ENCODE peak calls at places on chromosomes 16 and 17, in six cellular contexts. One of them, this sample, is unnamed.

GRCh38 chr16:69396187-69397061 is 10.6 kb upstream of the TERF2 start:
- DNase-seq in H1: no peak
- DNase-seq in K562: peak; percentile 89
- DNase-seq in HCT116: peak; percentile 88
- DNase-seq in GM12878: peak; percentile 45
- DNase-seq in HepG2: peak; percentile 99
- DNase-seq in this sample: peak; percentile 68

GRCh38 chr16:75087040-75087979 is 29.3 kb downstream of the LDHD start:
- DNase-seq in H1: no peak
- DNase-seq in K562: peak; percentile 85
- DNase-seq in HCT116: no peak
- DNase-seq in GM12878: no peak
- DNase-seq in HepG2: peak; percentile 60
- DNase-seq in this sample: peak; percentile 36

GRCh38 chr17:75638893-75639292 is 5.7 kb downstream of the SMIM5 start:
- DNase-seq in H1: no peak
- DNase-seq in K562: no peak
- DNase-seq in HCT116: no peak
- DNase-seq in GM12878: no peak
- DNase-seq in HepG2: no peak
- DNase-seq in this sample: no peak

GRCh38 chr16:71648921-71649320 is 22.9 kb downstream of the MARVELD3 start:
- DNase-seq in H1: no peak
- DNase-seq in K562: no peak
- DNase-seq in HCT116: no peak
- DNase-seq in GM12878: no peak
- DNase-seq in HepG2: peak; percentile 31
- DNase-seq in this sample: no peak

GRCh38 chr16:4064950-4065352 is 51.3 kb downstream of the ADCY9 start:
- DNase-seq in H1: no peak
- DNase-seq in K562: no peak
- DNase-seq in HCT116: no peak
- DNase-seq in GM12878: no peak
- DNase-seq in HepG2: no peak
- DNase-seq in this sample: no peak

GRCh38 chr16:75257886-75258806 is 6.7 kb upstream of the BCAR1 start:
- DNase-seq in H1: no peak
- DNase-seq in K562: no peak
- DNase-seq in HCT116: no peak
- DNase-seq in GM12878: no peak
- DNase-seq in HepG2: no peak
- DNase-seq in this sample: no peak

GRCh38 chr17:57629470-57629869 is 115.6 kb downstream of the CCDC182 start:
- DNase-seq in H1: no peak
- DNase-seq in K562: no peak
- DNase-seq in HCT116: no peak
- DNase-seq in GM12878: peak; percentile 37
- DNase-seq in HepG2: no peak
- DNase-seq in this sample: no peak

GRCh38 chr17:17350491-17351355 is 47.5 kb downstream of the NT5M start:
- DNase-seq in H1: no peak
- DNase-seq in K562: no peak
- DNase-seq in HCT116: no peak
- DNase-seq in GM12878: no peak
- DNase-seq in HepG2: no peak
- DNase-seq in this sample: no peak

GRCh38 chr17:29089601-29090044 is 46.7 kb downstream of the PIPOX start:
- DNase-seq in H1: no peak
- DNase-seq in K562: no peak
- DNase-seq in HCT116: no peak
- DNase-seq in GM12878: no peak
- DNase-seq in HepG2: no peak
- DNase-seq in this sample: no peak

GRCh38 chr16:51286272-51286671 is 135.2 kb upstream of the SALL1 start:
- DNase-seq in H1: no peak
- DNase-seq in K562: no peak
- DNase-seq in HCT116: no peak
- DNase-seq in GM12878: no peak
- DNase-seq in HepG2: no peak
- DNase-seq in this sample: no peak

GRCh38 chr16:66996324-66996982 is 8.1 kb downstream of the CES4A start:
- DNase-seq in H1: no peak
- DNase-seq in K562: no peak
- DNase-seq in HCT116: no peak
- DNase-seq in GM12878: no peak
- DNase-seq in HepG2: peak; percentile 92
- DNase-seq in this sample: no peak

GRCh38 chr17:50316016-50316587 is 29.8 kb upstream of the XYLT2 start:
- DNase-seq in H1: no peak
- DNase-seq in K562: no peak
- DNase-seq in HCT116: no peak
- DNase-seq in GM12878: peak; percentile 48
- DNase-seq in HepG2: no peak
- DNase-seq in this sample: no peak

GRCh38 chr16:14501331-14502255 is 128.5 kb downstream of the PARN start:
- DNase-seq in H1: peak; percentile 51
- DNase-seq in K562: peak; percentile 81
- DNase-seq in HCT116: peak; percentile 67
- DNase-seq in GM12878: peak; percentile 50
- DNase-seq in HepG2: peak; percentile 92
- DNase-seq in this sample: peak; percentile 42

GRCh38 chr16:79265701-79266100 is 334.8 kb downstream of the MAF start:
- DNase-seq in H1: no peak
- DNase-seq in K562: no peak
- DNase-seq in HCT116: no peak
- DNase-seq in GM12878: no peak
- DNase-seq in HepG2: no peak
- DNase-seq in this sample: no peak

GRCh38 chr16:724188-725040 is 1.8 kb downstream of the CCDC78 start:
- DNase-seq in H1: no peak
- DNase-seq in K562: no peak
- DNase-seq in HCT116: no peak
- DNase-seq in GM12878: no peak
- DNase-seq in HepG2: no peak
- DNase-seq in this sample: no peak

GRCh38 chr17:12231027-12231682 is 210.5 kb downstream of the MAP2K4 start:
- DNase-seq in H1: peak; percentile 7
- DNase-seq in K562: no peak
- DNase-seq in HCT116: no peak
- DNase-seq in GM12878: no peak
- DNase-seq in HepG2: no peak
- DNase-seq in this sample: no peak

GRCh38 chr17:7844292-7845154 is 10.3 kb upstream of the TMEM88 start:
- DNase-seq in H1: no peak
- DNase-seq in K562: peak; percentile 92
- DNase-seq in HCT116: peak; percentile 90
- DNase-seq in GM12878: peak; percentile 68
- DNase-seq in HepG2: peak; percentile 92
- DNase-seq in this sample: peak; percentile 93

GRCh38 chr16:85049864-85050263 is 22.3 kb downstream of the KIAA0513 start:
- DNase-seq in H1: no peak
- DNase-seq in K562: no peak
- DNase-seq in HCT116: no peak
- DNase-seq in GM12878: no peak
- DNase-seq in HepG2: no peak
- DNase-seq in this sample: no peak

GRCh38 chr17:29593546-29594440 is 861 bp downstream of the ANKRD13B start:
- DNase-seq in H1: no peak
- DNase-seq in K562: peak; percentile 61
- DNase-seq in HCT116: no peak
- DNase-seq in GM12878: no peak
- DNase-seq in HepG2: no peak
- DNase-seq in this sample: no peak

GRCh38 chr17:69539781-69540319 is 125.4 kb downstream of the MAP2K6 start:
- DNase-seq in H1: no peak
- DNase-seq in K562: no peak
- DNase-seq in HCT116: no peak
- DNase-seq in GM12878: no peak
- DNase-seq in HepG2: no peak
- DNase-seq in this sample: no peak

GRCh38 chr17:7839890-7840260 is 5.9 kb downstream of the KDM6B start:
- DNase-seq in H1: no peak
- DNase-seq in K562: peak; percentile 37
- DNase-seq in HCT116: no peak
- DNase-seq in GM12878: no peak
- DNase-seq in HepG2: peak; percentile 28
- DNase-seq in this sample: no peak

GRCh38 chr17:1515640-1516402 is 591 bp downstream of the INPP5K start:
- DNase-seq in H1: peak; percentile 49
- DNase-seq in K562: peak; percentile 79
- DNase-seq in HCT116: peak; percentile 51
- DNase-seq in GM12878: peak; percentile 70
- DNase-seq in HepG2: peak; percentile 71
- DNase-seq in this sample: peak; percentile 70

GRCh38 chr16:23362460-23363317 is 60.6 kb downstream of the SCNN1B start:
- DNase-seq in H1: no peak
- DNase-seq in K562: no peak
- DNase-seq in HCT116: no peak
- DNase-seq in GM12878: no peak
- DNase-seq in HepG2: no peak
- DNase-seq in this sample: no peak

GRCh38 chr17:41518789-41519449 is at the start of gene KRT15:
- DNase-seq in H1: no peak
- DNase-seq in K562: no peak
- DNase-seq in HCT116: no peak
- DNase-seq in GM12878: no peak
- DNase-seq in HepG2: no peak
- DNase-seq in this sample: no peak

GRCh38 chr17:10600551-10600950 is 51.1 kb upstream of the MYH2 start:
- DNase-seq in H1: no peak
- DNase-seq in K562: no peak
- DNase-seq in HCT116: no peak
- DNase-seq in GM12878: no peak
- DNase-seq in HepG2: no peak
- DNase-seq in this sample: no peak

GRCh38 chr16:12907670-12908233 is 6.4 kb downstream of the SHISA9 start:
- DNase-seq in H1: no peak
- DNase-seq in K562: peak; percentile 44
- DNase-seq in HCT116: no peak
- DNase-seq in GM12878: no peak
- DNase-seq in HepG2: peak; percentile 22
- DNase-seq in this sample: peak; percentile 38

GRCh38 chr17:80857721-80858171 is 133.9 kb upstream of the CHMP6 start:
- DNase-seq in H1: no peak
- DNase-seq in K562: no peak
- DNase-seq in HCT116: no peak
- DNase-seq in GM12878: no peak
- DNase-seq in HepG2: no peak
- DNase-seq in this sample: no peak

GRCh38 chr17:80860703-80861359 is 130.8 kb upstream of the CHMP6 start:
- DNase-seq in H1: no peak
- DNase-seq in K562: no peak
- DNase-seq in HCT116: no peak
- DNase-seq in GM12878: no peak
- DNase-seq in HepG2: no peak
- DNase-seq in this sample: peak; percentile 84

GRCh38 chr17:80858301-80859003 is 133.2 kb upstream of the CHMP6 start:
- DNase-seq in H1: no peak
- DNase-seq in K562: no peak
- DNase-seq in HCT116: no peak
- DNase-seq in GM12878: no peak
- DNase-seq in HepG2: no peak
- DNase-seq in this sample: no peak

GRCh38 chr17:80860101-80860671 is 131.5 kb upstream of the CHMP6 start:
- DNase-seq in H1: no peak
- DNase-seq in K562: no peak
- DNase-seq in HCT116: no peak
- DNase-seq in GM12878: no peak
- DNase-seq in HepG2: no peak
- DNase-seq in this sample: no peak

GRCh38 chr17:80859004-80859941 is 132.4 kb upstream of the CHMP6 start:
- DNase-seq in H1: peak; percentile 23
- DNase-seq in K562: no peak
- DNase-seq in HCT116: no peak
- DNase-seq in GM12878: no peak
- DNase-seq in HepG2: no peak
- DNase-seq in this sample: peak; percentile 88
- H3K9ac ChIP-seq in H1: no peak overlapping the region
- H3K9ac ChIP-seq in K562: no peak overlapping the region
- H3K9ac ChIP-seq in HCT116: no peak overlapping the region
- H3K9ac ChIP-seq in GM12878: no peak overlapping the region
- H3K9ac ChIP-seq in HepG2: no peak overlapping the region
- H3K9ac ChIP-seq in this sample: peak overlapping the region; percentile 18

DNA sequence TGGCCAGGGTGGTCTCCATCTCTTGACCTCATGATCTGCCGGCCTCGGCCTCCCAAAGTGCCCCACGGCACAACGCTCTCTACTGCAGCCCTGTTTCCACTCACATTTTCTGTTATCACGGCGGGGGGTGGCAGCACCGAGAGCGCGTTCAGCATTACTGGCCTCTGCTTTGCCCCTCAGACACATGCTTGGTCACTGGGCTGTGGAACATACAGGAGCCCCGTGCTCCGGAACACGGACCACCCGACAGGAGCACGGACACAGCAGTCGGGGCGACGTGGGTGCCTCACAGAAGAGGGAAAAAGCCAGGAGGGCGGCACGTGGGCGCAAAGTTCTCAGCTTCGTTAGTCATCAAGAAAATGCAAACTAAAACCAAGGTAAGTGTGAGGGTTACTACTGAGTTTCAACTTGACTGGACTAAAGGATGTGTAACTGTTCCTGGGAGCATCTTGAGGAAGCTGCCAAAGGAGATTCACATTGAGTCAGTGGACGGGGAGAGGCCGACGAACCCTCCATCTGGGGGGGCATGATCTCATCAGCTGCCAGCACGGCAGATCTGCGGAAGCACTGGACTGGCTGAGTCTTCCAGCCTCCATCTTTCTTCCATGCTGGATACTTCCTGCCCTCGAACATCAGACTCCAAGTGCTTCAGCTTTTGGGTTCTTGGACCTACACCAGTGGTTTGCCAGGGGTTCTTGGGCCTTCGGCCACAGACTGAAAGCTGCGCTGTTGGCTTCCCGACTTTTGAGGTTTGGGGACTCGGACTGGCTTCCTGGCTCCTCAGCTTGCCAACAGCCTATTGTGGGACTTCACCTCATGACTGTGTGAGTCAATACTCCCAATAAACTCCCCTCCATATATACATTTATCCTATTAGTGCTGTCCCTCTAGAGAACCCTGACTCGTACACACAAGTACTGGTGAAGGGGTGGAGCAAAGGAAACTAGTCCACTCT is 106.8 kb downstream of the ZNF778 start:
- DNase-seq in H1: no peak
- DNase-seq in K562: no peak
- DNase-seq in HCT116: no peak
- DNase-seq in GM12878: peak; percentile 90
- DNase-seq in HepG2: no peak
- DNase-seq in this sample: no peak
- TF ChIP-seq SIN3A in H1: no peak
- TF ChIP-seq SIN3A in K562: no peak
- TF ChIP-seq SIN3A in HCT116: no peak
- TF ChIP-seq SIN3A in GM12878: no peak
- TF ChIP-seq SIN3A in HepG2: no peak
- TF ChIP-seq SIN3A in this sample: no peak

GRCh38 chr16:20628213-20628612 is 52.0 kb upstream of the ACSM2B start:
- DNase-seq in H1: no peak
- DNase-seq in K562: no peak
- DNase-seq in HCT116: no peak
- DNase-seq in GM12878: no peak
- DNase-seq in HepG2: no peak
- DNase-seq in this sample: no peak
- H3K9ac ChIP-seq in H1: no peak overlapping the region
- H3K9ac ChIP-seq in K562: no peak overlapping the region
- H3K9ac ChIP-seq in HCT116: no peak overlapping the region
- H3K9ac ChIP-seq in GM12878: no peak overlapping the region
- H3K9ac ChIP-seq in HepG2: no peak overlapping the region
- H3K9ac ChIP-seq in this sample: no peak overlapping the region

GRCh38 chr17:38562215-38562569 is 43.6 kb downstream of the SRCIN1 start:
- DNase-seq in H1: no peak
- DNase-seq in K562: no peak
- DNase-seq in HCT116: no peak
- DNase-seq in GM12878: no peak
- DNase-seq in HepG2: no peak
- DNase-seq in this sample: no peak
- TF ChIP-seq SIN3A in H1: no peak
- TF ChIP-seq SIN3A in K562: no peak
- TF ChIP-seq SIN3A in HCT116: no peak
- TF ChIP-seq SIN3A in GM12878: no peak
- TF ChIP-seq SIN3A in HepG2: no peak
- TF ChIP-seq SIN3A in this sample: no peak

This sample was measured in SK-N-SH.